ENCODE peak calls at places on chromosomes 13 and 19, in six cellular contexts. E is fibroblast of lung; Z is lung; R is myocyte; S is T-helper 2 cell; N is effector memory CD8-positive, alpha-beta T cell. A is an unnamed sample.

GRCh38 chr19:35903550-35904179 is 1.3 kb downstream of the HCST start:
- DNase-seq in N (peak; percentile 84), R (no peak), S (peak; percentile 66), Z (peak; percentile 77), E (peak; percentile 78), A (no peak)

GRCh38 chr19:28633223-28634030 is 579.5 kb downstream of the UQCRFS1 start:
- DNase-seq in N (peak; percentile 54), E (peak; percentile 49), R (peak; percentile 23), S (no peak), Z (peak; percentile 54), A (no peak)

GRCh38 chr19:11356676-11357550 is 1.7 kb downstream of the PLPPR2 start:
- DNase-seq in E (no peak), R (no peak), N (no peak), Z (no peak), S (no peak), A (no peak)

GRCh38 chr13:109494955-109495354 is 291.4 kb downstream of the IRS2 start:
- DNase-seq in R (no peak), Z (no peak), S (no peak), N (no peak), E (peak; percentile 84), A (no peak)

GRCh38 chr13:110874508-110874960 is 40.3 kb downstream of the ANKRD10 start:
- DNase-seq in N (no peak), Z (peak; percentile 86), S (peak; percentile 12), E (peak; percentile 62), R (peak; percentile 85), A (no peak)

GRCh38 chr19:15303105-15303780 is 29.1 kb downstream of the BRD4 start:
- DNase-seq in R (no peak), Z (no peak), S (no peak), N (no peak), E (peak; percentile 51), A (no peak)

GRCh38 chr19:58547323-58548312 is 3.8 kb downstream of the TRIM28 start:
- DNase-seq in R (no peak), Z (no peak), N (no peak), E (no peak), S (no peak), A (no peak)

GRCh38 chr13:112762690-112763080 is 72.8 kb downstream of the ATP11A start:
- DNase-seq in E (no peak), S (no peak), Z (no peak), N (no peak), R (no peak), A (no peak)

GRCh38 chr13:41311607-41312500 is 787 bp downstream of the NAA16 start:
- DNase-seq in N (peak; percentile 45), Z (peak; percentile 38), S (peak; percentile 21), R (peak; percentile 37), E (peak; percentile 41), A (no peak)

GRCh38 chr19:49710372-49710951 is 19.5 kb downstream of the CPT1C start:
- DNase-seq in E (peak; percentile 65), R (no peak), Z (no peak), S (no peak), N (no peak), A (no peak)

GRCh38 chr19:3184847-3185481 is 766 bp upstream of the NCLN start:
- DNase-seq in N (no peak), R (no peak), E (no peak), S (peak; percentile 53), Z (peak; percentile 79), A (no peak)

GRCh38 chr19:51372649-51373504 is at the start of gene NKG7:
- DNase-seq in R (no peak), E (no peak), N (peak; percentile 82), Z (no peak), S (peak; percentile 56), A (no peak)

GRCh38 chr19:2331601-2332246 is 3.2 kb downstream of the SPPL2B start:
- DNase-seq in R (no peak), N (no peak), S (no peak), Z (no peak), E (no peak), A (no peak)

GRCh38 chr19:29329460-29330134 is 116.6 kb upstream of the UQCRFS1 start:
- DNase-seq in Z (no peak), N (no peak), R (no peak), E (no peak), S (no peak), A (no peak)

GRCh38 chr13:31703780-31704179 is 35.5 kb upstream of the RXFP2 start:
- DNase-seq in Z (no peak), S (no peak), N (no peak), R (no peak), E (no peak), A (no peak)

GRCh38 chr13:39565036-39565949 is 37.7 kb downstream of the LHFPL6 start:
- DNase-seq in E (peak; percentile 98), S (no peak), R (peak; percentile 70), Z (no peak), N (no peak), A (no peak)

GRCh38 chr13:47897411-47898050 is 103.5 kb downstream of the SUCLA2 start:
- DNase-seq in S (no peak), E (peak; percentile 86), N (no peak), Z (no peak), R (peak; percentile 65), A (no peak)

GRCh38 chr13:44015808-44016207 is 136.1 kb downstream of the LACC1 start:
- DNase-seq in E (no peak), Z (no peak), N (no peak), R (no peak), S (no peak), A (no peak)

GRCh38 chr19:36973021-36973843 is 57.1 kb downstream of the ZNF568 start:
- DNase-seq in R (peak; percentile 64), E (peak; percentile 82), N (peak; percentile 80), Z (peak; percentile 88), S (peak; percentile 64), A (peak; percentile 33)